ENCODE peak calls at places on chromosomes 13 and 19, in seven cellular contexts. B is WERI-Rb-1, H is endothelial cell, D is foreskin fibroblast, J is lower leg skin, S is transverse colon, N is cardiac muscle cell. O is an unnamed sample.

GRCh38 chr19:57302020-57302465 is 18.2 kb upstream of the ZNF543 start:
- DNase-seq in B (no peak), H (no peak), D (peak), J (no peak), S (no peak), N (peak), O (no peak)

GRCh38 chr19:43847884-43848283 is 20.8 kb downstream of the ZNF283 start:
- DNase-seq in B (no peak), H (no peak), D (no peak), J (no peak), S (no peak), N (no peak), O (no peak)

GRCh38 chr13:42967660-42968059 is 24.4 kb downstream of the EPSTI1 start:
- DNase-seq in B (no peak), H (no peak), D (no peak), J (no peak), S (peak), N (no peak), O (no peak)

GRCh38 chr19:18419699-18420460 is 682 bp downstream of the SSBP4 start:
- DNase-seq in B (no peak), H (no peak), D (peak), J (no peak), S (peak), N (no peak), O (no peak)

GRCh38 chr13:21243045-21243842 is 66.8 kb downstream of the MRPL57 start:
- DNase-seq in B (no peak), H (no peak), D (peak), J (no peak), S (no peak), N (no peak), O (no peak)

GRCh38 chr19:17938092-17938845 is 5.5 kb downstream of the CCDC124 start:
- DNase-seq in B (peak), H (peak), D (peak), J (peak), S (peak), N (peak), O (peak)

GRCh38 chr13:94710081-94710809 is 2.1 kb downstream of the SOX21 start:
- DNase-seq in B (no peak), H (no peak), D (no peak), J (no peak), S (no peak), N (no peak), O (no peak)

GRCh38 chr13:47117268-47117667 is 220.4 kb upstream of the HTR2A start:
- DNase-seq in B (no peak), H (no peak), D (peak), J (no peak), S (no peak), N (peak), O (no peak)

GRCh38 chr13:112182831-112183543 is 116.0 kb downstream of the SOX1 start:
- DNase-seq in B (no peak), H (no peak), D (peak), J (peak), S (no peak), N (no peak), O (peak)

GRCh38 chr19:30168760-30169159 is 203.4 kb upstream of the ZNF536 start:
- DNase-seq in B (no peak), H (no peak), D (no peak), J (no peak), S (no peak), N (no peak), O (no peak)

GRCh38 chr13:105410602-105411001 is 1124.9 kb downstream of the EFNB2 start:
- DNase-seq in B (peak), H (peak), D (peak), J (peak), S (peak), N (peak), O (peak)

GRCh38 chr19:13579388-13580060 is 73.2 kb upstream of the CACNA1A start:
- DNase-seq in B (no peak), H (no peak), D (no peak), J (no peak), S (no peak), N (peak), O (no peak)

GRCh38 chr19:13055213-13056051 is 47.2 kb downstream of the LYL1 start:
- DNase-seq in B (peak), H (no peak), D (peak), J (peak), S (peak), N (peak), O (peak)

GRCh38 chr13:60931858-60932546 is 483.6 kb downstream of the PCDH20 start:
- DNase-seq in B (no peak), H (no peak), D (no peak), J (no peak), S (no peak), N (no peak), O (no peak)

GRCh38 chr13:111531505-111531904 is 211.1 kb downstream of the TEX29 start:
- DNase-seq in B (no peak), H (no peak), D (no peak), J (no peak), S (no peak), N (peak), O (no peak)

GRCh38 chr19:51441410-51442390 is 16.6 kb downstream of the SIGLEC8 start:
- DNase-seq in B (no peak), H (peak), D (no peak), J (peak), S (peak), N (no peak), O (no peak)

GRCh38 chr13:97485328-97485727 is 51.4 kb downstream of the RAP2A start:
- DNase-seq in B (no peak), H (no peak), D (no peak), J (no peak), S (no peak), N (no peak), O (no peak)

GRCh38 chr13:45728759-45729158 is 26.6 kb downstream of the CBY2 start:
- DNase-seq in B (no peak), H (peak), D (no peak), J (peak), S (no peak), N (peak), O (peak)

GRCh38 chr13:51793570-51794273 is 10.2 kb downstream of the DHRS12 start:
- DNase-seq in B (no peak), H (no peak), D (peak), J (no peak), S (no peak), N (peak), O (no peak)

GRCh38 chr13:49546559-49546958 is 38.8 kb downstream of the RCBTB1 start:
- DNase-seq in B (peak), H (no peak), D (no peak), J (no peak), S (no peak), N (no peak), O (no peak)

GRCh38 chr13:75635101-75635620 is 969 bp upstream of the LMO7 start:
- DNase-seq in B (no peak), H (peak), D (peak), J (no peak), S (no peak), N (no peak), O (no peak)

GRCh38 chr19:1668339-1669123 is 16.1 kb upstream of the TCF3 start:
- DNase-seq in B (peak), H (peak), D (peak), J (no peak), S (peak), N (peak), O (peak)

GRCh38 chr13:44726214-44726613 is 150.1 kb upstream of the TSC22D1 start:
- DNase-seq in B (no peak), H (no peak), D (peak), J (no peak), S (no peak), N (peak), O (no peak)

GRCh38 chr13:83733293-83733692 is 149.0 kb downstream of the SLITRK1 start:
- DNase-seq in B (no peak), H (no peak), D (no peak), J (no peak), S (no peak), N (no peak), O (no peak)

GRCh38 chr13:35596299-35596698 is 119.8 kb upstream of the MAB21L1 start:
- DNase-seq in B (no peak), H (no peak), D (peak), J (no peak), S (no peak), N (no peak), O (no peak)

GRCh38 chr19:5292453-5292842 is 48.2 kb downstream of the PTPRS start:
- DNase-seq in B (peak), H (no peak), D (peak), J (no peak), S (peak), N (no peak), O (no peak)

GRCh38 chr19:33094504-33095067 is 13.6 kb downstream of the GPATCH1 start:
- DNase-seq in B (no peak), H (no peak), D (no peak), J (no peak), S (no peak), N (no peak), O (no peak)

GRCh38 chr13:42832341-42833153 is 51.2 kb downstream of the FAM216B start:
- DNase-seq in B (no peak), H (no peak), D (peak), J (no peak), S (peak), N (peak), O (no peak)

GRCh38 chr13:102234618-102235017 is 167.2 kb downstream of the FGF14 start:
- DNase-seq in B (no peak), H (no peak), D (peak), J (no peak), S (no peak), N (no peak), O (no peak)

GRCh38 chr13:24107955-24108614 is 52.4 kb upstream of the SPATA13 start:
- DNase-seq in B (no peak), H (no peak), D (peak), J (no peak), S (no peak), N (peak), O (no peak)

GRCh38 chr19:5107432-5108122 is 138.7 kb downstream of the KDM4B start:
- DNase-seq in B (peak), H (no peak), D (no peak), J (no peak), S (no peak), N (no peak), O (no peak)

GRCh38 chr19:51036519-51036918 is 1.7 kb upstream of the KLK12 start:
- DNase-seq in B (no peak), H (no peak), D (no peak), J (no peak), S (no peak), N (no peak), O (no peak)

GRCh38 chr13:91078093-91078679 is 269.3 kb upstream of the MIR17HG start:
- DNase-seq in B (no peak), H (no peak), D (no peak), J (no peak), S (no peak), N (peak), O (no peak)

GRCh38 chr13:41456768-41457588 is at the start of gene RGCC:
- DNase-seq in B (peak), H (peak), D (peak), J (peak), S (peak), N (peak), O (peak)

GRCh38 chr19:772730-773436 is 22.0 kb downstream of the MISP start:
- DNase-seq in B (peak), H (peak), D (no peak), J (no peak), S (no peak), N (no peak), O (no peak)

GRCh38 chr13:94617389-94618000 is 15.8 kb downstream of the GPR180 start:
- DNase-seq in B (no peak), H (peak), D (peak), J (no peak), S (no peak), N (peak), O (no peak)

GRCh38 chr19:48713864-48714755 is 5.4 kb downstream of the MAMSTR start:
- DNase-seq in B (peak), H (peak), D (peak), J (peak), S (peak), N (peak), O (peak)
- TF ChIP-seq CTCF in B (no peak), H (no peak), D (no peak), J (no peak), S (no peak), N (no peak), O (no peak)

GRCh38 chr13:34078334-34078999 is 260.5 kb downstream of the RFC3 start:
- DNase-seq in B (no peak), H (no peak), D (no peak), J (no peak), S (no peak), N (no peak), O (no peak)

GRCh38 chr13:34076319-34076718 is 258.4 kb downstream of the RFC3 start:
- DNase-seq in B (no peak), H (no peak), D (peak), J (no peak), S (no peak), N (no peak), O (no peak)

GRCh38 chr13:34076943-34077703 is 259.2 kb downstream of the RFC3 start:
- DNase-seq in B (no peak), H (no peak), D (peak), J (no peak), S (no peak), N (peak), O (no peak)
- TF ChIP-seq CTCF in B (peak), H (peak), D (peak), J (no peak), S (peak), N (peak), O (no peak)

GRCh38 chr19:49595819-49596404 is 4.9 kb downstream of the PRR12 start:
- DNase-seq in B (no peak), H (no peak), D (no peak), J (no peak), S (no peak), N (no peak), O (no peak)
- TF ChIP-seq CTCF in B (no peak), H (no peak), D (no peak), J (no peak), S (no peak), N (no peak), O (no peak)

DNA sequence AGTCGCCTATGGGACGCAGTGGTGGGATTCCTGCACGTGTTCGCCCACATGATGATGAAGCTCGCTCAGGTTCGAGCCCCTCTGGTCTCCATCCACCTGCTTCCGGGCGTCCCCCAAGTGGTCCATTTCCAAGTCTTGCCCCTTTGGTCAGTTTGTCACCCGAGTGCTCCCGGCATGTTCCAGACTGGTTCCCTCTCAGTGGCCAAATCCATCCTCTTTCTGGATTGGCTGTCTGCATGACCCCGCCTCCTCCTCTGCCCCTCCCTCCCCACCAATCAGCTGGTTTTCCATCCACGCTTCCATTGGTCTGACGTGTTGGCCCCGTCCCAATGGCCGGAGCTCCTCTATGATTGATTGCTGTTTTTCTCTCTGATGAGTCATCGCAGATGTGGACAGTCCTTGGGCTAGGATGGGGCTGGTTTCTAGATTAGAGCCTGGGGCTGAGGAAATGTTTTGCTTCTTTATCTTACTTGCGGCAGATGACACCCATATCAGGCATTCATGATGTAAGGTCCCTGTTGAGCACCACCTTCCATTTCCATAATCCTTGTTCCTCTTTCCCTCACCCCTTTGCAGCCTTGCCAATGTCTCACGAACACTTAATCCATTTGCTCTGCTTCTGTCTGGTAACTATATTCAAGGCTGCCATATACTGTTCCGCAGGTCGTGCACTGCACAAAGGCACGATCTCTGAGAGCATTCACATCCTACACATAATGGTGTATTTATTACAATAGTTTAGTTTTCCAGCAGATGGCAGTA is 73.8 kb downstream of the MAP4K1 start:
- DNase-seq in B (peak), H (no peak), D (peak), J (no peak), S (peak), N (peak), O (no peak)
- TF ChIP-seq CTCF in B (peak), H (peak), D (no peak), J (no peak), S (peak), N (no peak), O (peak)

GRCh38 chr19:6717036-6717435 is 3.4 kb downstream of the C3 start:
- DNase-seq in B (no peak), H (no peak), D (no peak), J (no peak), S (no peak), N (no peak), O (peak)
- TF ChIP-seq CTCF in B (peak), H (no peak), D (no peak), J (no peak), S (no peak), N (peak), O (no peak)